ENCODE peak calls at places on chromosomes 11 and 22, in six cellular contexts. One of them, this sample, is unnamed.

GRCh38 chr11:67290801-67291200 is 1.7 kb downstream of the ANKRD13D start:
- DNase-seq in body of pancreas: no peak
- DNase-seq in cardiac muscle cell: no peak
- DNase-seq in DMS53: no peak
- DNase-seq in keratinocyte: no peak
- DNase-seq in CD8-positive, alpha-beta memory T cell: no peak
- DNase-seq in this sample: no peak

GRCh38 chr22:44588348-44588747 is 90.3 kb upstream of the RTL6 start:
- DNase-seq in cardiac muscle cell: no peak
- DNase-seq in DMS53: no peak
- DNase-seq in CD8-positive, alpha-beta memory T cell: no peak
- DNase-seq in body of pancreas: no peak
- DNase-seq in keratinocyte: no peak
- DNase-seq in this sample: no peak

GRCh38 chr11:17683378-17684161 is 35.8 kb upstream of the MYOD1 start:
- DNase-seq in cardiac muscle cell: no peak
- DNase-seq in CD8-positive, alpha-beta memory T cell: no peak
- DNase-seq in DMS53: peak
- DNase-seq in body of pancreas: no peak
- DNase-seq in keratinocyte: no peak
- DNase-seq in this sample: no peak

GRCh38 chr11:9815486-9816136 is 151.7 kb downstream of the SWAP70 start:
- DNase-seq in body of pancreas: no peak
- DNase-seq in CD8-positive, alpha-beta memory T cell: no peak
- DNase-seq in keratinocyte: no peak
- DNase-seq in cardiac muscle cell: no peak
- DNase-seq in DMS53: no peak
- DNase-seq in this sample: no peak

GRCh38 chr11:119157088-119157487 is 8.2 kb downstream of the ABCG4 start:
- DNase-seq in cardiac muscle cell: no peak
- DNase-seq in CD8-positive, alpha-beta memory T cell: no peak
- DNase-seq in DMS53: peak
- DNase-seq in keratinocyte: no peak
- DNase-seq in body of pancreas: peak
- DNase-seq in this sample: no peak

GRCh38 chr11:4393209-4394196 is at the start of gene TRIM21:
- DNase-seq in DMS53: peak
- DNase-seq in body of pancreas: peak
- DNase-seq in cardiac muscle cell: peak
- DNase-seq in CD8-positive, alpha-beta memory T cell: peak
- DNase-seq in keratinocyte: peak
- DNase-seq in this sample: peak

GRCh38 chr22:17339095-17339693 is 30.1 kb upstream of the CECR2 start:
- DNase-seq in cardiac muscle cell: no peak
- DNase-seq in CD8-positive, alpha-beta memory T cell: no peak
- DNase-seq in body of pancreas: no peak
- DNase-seq in keratinocyte: no peak
- DNase-seq in DMS53: no peak
- DNase-seq in this sample: no peak

GRCh38 chr11:22536036-22536435 is 89.6 kb downstream of the FANCF start:
- DNase-seq in keratinocyte: no peak
- DNase-seq in cardiac muscle cell: no peak
- DNase-seq in body of pancreas: no peak
- DNase-seq in CD8-positive, alpha-beta memory T cell: no peak
- DNase-seq in DMS53: peak
- DNase-seq in this sample: no peak

GRCh38 chr11:1759851-1760220 is 3.9 kb downstream of the CTSD start:
- DNase-seq in CD8-positive, alpha-beta memory T cell: no peak
- DNase-seq in keratinocyte: no peak
- DNase-seq in body of pancreas: no peak
- DNase-seq in DMS53: no peak
- DNase-seq in cardiac muscle cell: no peak
- DNase-seq in this sample: no peak

GRCh38 chr11:12232819-12233601 is 122.6 kb downstream of the MICAL2 start:
- DNase-seq in keratinocyte: no peak
- DNase-seq in body of pancreas: no peak
- DNase-seq in CD8-positive, alpha-beta memory T cell: no peak
- DNase-seq in cardiac muscle cell: no peak
- DNase-seq in DMS53: no peak
- DNase-seq in this sample: no peak

GRCh38 chr11:66419825-66420224 is 1.0 kb upstream of the NPAS4 start:
- DNase-seq in DMS53: peak
- DNase-seq in body of pancreas: no peak
- DNase-seq in keratinocyte: no peak
- DNase-seq in cardiac muscle cell: peak
- DNase-seq in CD8-positive, alpha-beta memory T cell: no peak
- DNase-seq in this sample: no peak

GRCh38 chr11:93481279-93481678 is 61.9 kb downstream of the SMCO4 start:
- DNase-seq in CD8-positive, alpha-beta memory T cell: no peak
- DNase-seq in DMS53: no peak
- DNase-seq in keratinocyte: peak
- DNase-seq in cardiac muscle cell: no peak
- DNase-seq in body of pancreas: no peak
- DNase-seq in this sample: no peak

GRCh38 chr22:24466831-24467249 is 28.3 kb upstream of the UPB1 start:
- DNase-seq in CD8-positive, alpha-beta memory T cell: no peak
- DNase-seq in keratinocyte: no peak
- DNase-seq in cardiac muscle cell: peak
- DNase-seq in body of pancreas: no peak
- DNase-seq in DMS53: no peak
- DNase-seq in this sample: no peak

GRCh38 chr11:76773921-76774361 is 9.2 kb upstream of the TSKU start:
- DNase-seq in cardiac muscle cell: no peak
- DNase-seq in CD8-positive, alpha-beta memory T cell: no peak
- DNase-seq in keratinocyte: no peak
- DNase-seq in DMS53: peak
- DNase-seq in body of pancreas: peak
- DNase-seq in this sample: no peak

GRCh38 chr11:47867821-47868220 is 19.7 kb upstream of the NUP160 start:
- DNase-seq in body of pancreas: no peak
- DNase-seq in keratinocyte: no peak
- DNase-seq in DMS53: no peak
- DNase-seq in cardiac muscle cell: no peak
- DNase-seq in CD8-positive, alpha-beta memory T cell: no peak
- DNase-seq in this sample: no peak

GRCh38 chr11:91837649-91838330 is 386.8 kb upstream of the FAT3 start:
- DNase-seq in keratinocyte: no peak
- DNase-seq in CD8-positive, alpha-beta memory T cell: no peak
- DNase-seq in DMS53: no peak
- DNase-seq in body of pancreas: no peak
- DNase-seq in cardiac muscle cell: no peak
- DNase-seq in this sample: no peak

GRCh38 chr11:71947498-71947897 is 18.7 kb downstream of the RNF121 start:
- DNase-seq in CD8-positive, alpha-beta memory T cell: no peak
- DNase-seq in keratinocyte: no peak
- DNase-seq in body of pancreas: no peak
- DNase-seq in DMS53: no peak
- DNase-seq in cardiac muscle cell: no peak
- DNase-seq in this sample: no peak

GRCh38 chr11:94781822-94782221 is 13.7 kb downstream of the AMOTL1 start:
- DNase-seq in body of pancreas: no peak
- DNase-seq in cardiac muscle cell: no peak
- DNase-seq in keratinocyte: no peak
- DNase-seq in DMS53: no peak
- DNase-seq in CD8-positive, alpha-beta memory T cell: no peak
- DNase-seq in this sample: no peak

GRCh38 chr11:60910281-60910687 is 3.7 kb upstream of the TMEM109 start:
- DNase-seq in CD8-positive, alpha-beta memory T cell: no peak
- DNase-seq in body of pancreas: no peak
- DNase-seq in DMS53: no peak
- DNase-seq in cardiac muscle cell: no peak
- DNase-seq in keratinocyte: no peak
- DNase-seq in this sample: no peak

GRCh38 chr11:35814026-35814425 is 129.8 kb upstream of the LDLRAD3 start:
- DNase-seq in DMS53: no peak
- DNase-seq in body of pancreas: no peak
- DNase-seq in cardiac muscle cell: no peak
- DNase-seq in CD8-positive, alpha-beta memory T cell: no peak
- DNase-seq in keratinocyte: no peak
- DNase-seq in this sample: no peak

GRCh38 chr11:64534391-64534801 is 56.6 kb upstream of the SLC22A12 start:
- DNase-seq in body of pancreas: no peak
- DNase-seq in keratinocyte: no peak
- DNase-seq in cardiac muscle cell: no peak
- DNase-seq in DMS53: no peak
- DNase-seq in CD8-positive, alpha-beta memory T cell: no peak
- DNase-seq in this sample: no peak

GRCh38 chr11:86099727-86100320 is 30.9 kb upstream of the PICALM start:
- DNase-seq in CD8-positive, alpha-beta memory T cell: no peak
- DNase-seq in DMS53: peak
- DNase-seq in cardiac muscle cell: no peak
- DNase-seq in keratinocyte: peak
- DNase-seq in body of pancreas: no peak
- DNase-seq in this sample: no peak

GRCh38 chr11:93895106-93895862 is 44.9 kb upstream of the VSTM5 start:
- DNase-seq in keratinocyte: peak
- DNase-seq in DMS53: peak
- DNase-seq in cardiac muscle cell: peak
- DNase-seq in CD8-positive, alpha-beta memory T cell: no peak
- DNase-seq in body of pancreas: peak
- DNase-seq in this sample: no peak

GRCh38 chr11:7964261-7964660 is 986 bp downstream of the NLRP10 start:
- DNase-seq in body of pancreas: peak
- DNase-seq in CD8-positive, alpha-beta memory T cell: no peak
- DNase-seq in cardiac muscle cell: no peak
- DNase-seq in DMS53: no peak
- DNase-seq in keratinocyte: no peak
- DNase-seq in this sample: no peak

GRCh38 chr11:68383976-68384501 is 71.6 kb downstream of the LRP5 start:
- DNase-seq in cardiac muscle cell: peak
- DNase-seq in CD8-positive, alpha-beta memory T cell: peak
- DNase-seq in keratinocyte: peak
- DNase-seq in DMS53: peak
- DNase-seq in body of pancreas: peak
- DNase-seq in this sample: peak

GRCh38 chr11:76455931-76456330 is 11.1 kb downstream of the EMSY start:
- DNase-seq in CD8-positive, alpha-beta memory T cell: no peak
- DNase-seq in body of pancreas: no peak
- DNase-seq in DMS53: no peak
- DNase-seq in keratinocyte: no peak
- DNase-seq in cardiac muscle cell: no peak
- DNase-seq in this sample: no peak

GRCh38 chr11:8870461-8871282 is 40.3 kb upstream of the AKIP1 start:
- DNase-seq in cardiac muscle cell: peak
- DNase-seq in CD8-positive, alpha-beta memory T cell: no peak
- DNase-seq in DMS53: peak
- DNase-seq in keratinocyte: peak
- DNase-seq in body of pancreas: peak
- DNase-seq in this sample: no peak

GRCh38 chr11:103609117-103610066 is 427.0 kb upstream of the DDI1 start:
- DNase-seq in cardiac muscle cell: no peak
- DNase-seq in body of pancreas: no peak
- DNase-seq in CD8-positive, alpha-beta memory T cell: no peak
- DNase-seq in DMS53: peak
- DNase-seq in keratinocyte: peak
- DNase-seq in this sample: no peak

GRCh38 chr22:22943521-22944267 is 56.1 kb downstream of the IGLL5 start:
- DNase-seq in DMS53: no peak
- DNase-seq in body of pancreas: no peak
- DNase-seq in CD8-positive, alpha-beta memory T cell: no peak
- DNase-seq in keratinocyte: no peak
- DNase-seq in cardiac muscle cell: no peak
- DNase-seq in this sample: no peak

GRCh38 chr22:43992331-43992821 is 31.7 kb upstream of the PARVB start:
- DNase-seq in CD8-positive, alpha-beta memory T cell: no peak
- DNase-seq in keratinocyte: no peak
- DNase-seq in body of pancreas: no peak
- DNase-seq in DMS53: no peak
- DNase-seq in cardiac muscle cell: no peak
- DNase-seq in this sample: no peak

GRCh38 chr11:19753451-19754041 is 40.9 kb downstream of the NAV2 start:
- DNase-seq in DMS53: peak
- DNase-seq in CD8-positive, alpha-beta memory T cell: no peak
- DNase-seq in body of pancreas: no peak
- DNase-seq in cardiac muscle cell: no peak
- DNase-seq in keratinocyte: no peak
- DNase-seq in this sample: no peak

GRCh38 chr22:31144223-31144622 is 3.9 kb upstream of the PLA2G3 start:
- DNase-seq in CD8-positive, alpha-beta memory T cell: no peak
- DNase-seq in body of pancreas: no peak
- DNase-seq in cardiac muscle cell: no peak
- DNase-seq in DMS53: peak
- DNase-seq in keratinocyte: no peak
- DNase-seq in this sample: no peak

GRCh38 chr22:36773935-36774334 is 2.0 kb downstream of the IFT27 start:
- DNase-seq in cardiac muscle cell: no peak
- DNase-seq in DMS53: peak
- DNase-seq in CD8-positive, alpha-beta memory T cell: no peak
- DNase-seq in body of pancreas: peak
- DNase-seq in keratinocyte: no peak
- DNase-seq in this sample: no peak

GRCh38 chr11:8913961-8914660 is 3.1 kb downstream of the AKIP1 start:
- DNase-seq in CD8-positive, alpha-beta memory T cell: no peak
- DNase-seq in body of pancreas: peak
- DNase-seq in cardiac muscle cell: peak
- DNase-seq in keratinocyte: no peak
- DNase-seq in DMS53: peak
- DNase-seq in this sample: peak

GRCh38 chr11:22703040-22703439 is 36.6 kb downstream of the GAS2 start:
- DNase-seq in keratinocyte: peak
- DNase-seq in cardiac muscle cell: peak
- DNase-seq in DMS53: peak
- DNase-seq in CD8-positive, alpha-beta memory T cell: no peak
- DNase-seq in body of pancreas: peak
- DNase-seq in this sample: no peak

GRCh38 chr11:87445002-87445401 is 407.3 kb downstream of the TMEM135 start:
- DNase-seq in DMS53: no peak
- DNase-seq in body of pancreas: no peak
- DNase-seq in keratinocyte: no peak
- DNase-seq in cardiac muscle cell: peak
- DNase-seq in CD8-positive, alpha-beta memory T cell: no peak
- DNase-seq in this sample: no peak

GRCh38 chr22:20600137-20600673 is 92.8 kb downstream of the MED15 start:
- DNase-seq in keratinocyte: no peak
- DNase-seq in DMS53: no peak
- DNase-seq in CD8-positive, alpha-beta memory T cell: no peak
- DNase-seq in cardiac muscle cell: no peak
- DNase-seq in body of pancreas: no peak
- DNase-seq in this sample: no peak

GRCh38 chr11:639324-639977 is 2.4 kb downstream of the DRD4 start:
- DNase-seq in CD8-positive, alpha-beta memory T cell: no peak
- DNase-seq in cardiac muscle cell: no peak
- DNase-seq in keratinocyte: no peak
- DNase-seq in body of pancreas: no peak
- DNase-seq in DMS53: peak
- DNase-seq in this sample: no peak